ENCODE peak calls at places on chromosome 1, in four cellular contexts. One of them, this sample, is unnamed.

GRCh38 chr1:159856576-159856975 is 5.9 kb downstream of the VSIG8 start:
- DNase-seq in NCI-H1092: no peak
- DNase-seq in stimulated activated CD4-positive, alpha-beta T cell treated with anti-CD3 and anti-CD28 coated beads, Interleukin-1b, Interleukin-23, amount 100 ng/mL, for 4 hours: no peak
- DNase-seq in H54: no peak
- DNase-seq in this sample: no peak

GRCh38 chr1:182157187-182157586 is 95.7 kb upstream of the ZNF648 start:
- DNase-seq in NCI-H1092: no peak
- DNase-seq in stimulated activated CD4-positive, alpha-beta T cell treated with anti-CD3 and anti-CD28 coated beads, Interleukin-1b, Interleukin-23, amount 100 ng/mL, for 4 hours: no peak
- DNase-seq in H54: no peak
- DNase-seq in this sample: no peak

GRCh38 chr1:218426343-218426657 is 81.2 kb downstream of the TGFB2 start:
- DNase-seq in NCI-H1092: no peak
- DNase-seq in stimulated activated CD4-positive, alpha-beta T cell treated with anti-CD3 and anti-CD28 coated beads, Interleukin-1b, Interleukin-23, amount 100 ng/mL, for 4 hours: no peak
- DNase-seq in H54: no peak
- DNase-seq in this sample: peak

GRCh38 chr1:2866415-2867086 is 65.1 kb upstream of the TTC34 start:
- DNase-seq in NCI-H1092: no peak
- DNase-seq in stimulated activated CD4-positive, alpha-beta T cell treated with anti-CD3 and anti-CD28 coated beads, Interleukin-1b, Interleukin-23, amount 100 ng/mL, for 4 hours: no peak
- DNase-seq in H54: no peak
- DNase-seq in this sample: no peak

GRCh38 chr1:19885821-19886220 is 3.6 kb downstream of the OTUD3 start:
- DNase-seq in NCI-H1092: no peak
- DNase-seq in stimulated activated CD4-positive, alpha-beta T cell treated with anti-CD3 and anti-CD28 coated beads, Interleukin-1b, Interleukin-23, amount 100 ng/mL, for 4 hours: no peak
- DNase-seq in H54: no peak
- DNase-seq in this sample: no peak

GRCh38 chr1:29640428-29640785 is 404.1 kb downstream of the PTPRU start:
- DNase-seq in NCI-H1092: no peak
- DNase-seq in stimulated activated CD4-positive, alpha-beta T cell treated with anti-CD3 and anti-CD28 coated beads, Interleukin-1b, Interleukin-23, amount 100 ng/mL, for 4 hours: no peak
- DNase-seq in H54: no peak
- DNase-seq in this sample: peak

GRCh38 chr1:55272994-55273393 is 57.8 kb upstream of the USP24 start:
- DNase-seq in NCI-H1092: no peak
- DNase-seq in stimulated activated CD4-positive, alpha-beta T cell treated with anti-CD3 and anti-CD28 coated beads, Interleukin-1b, Interleukin-23, amount 100 ng/mL, for 4 hours: no peak
- DNase-seq in H54: no peak
- DNase-seq in this sample: no peak

GRCh38 chr1:51754666-51755065 is 123.9 kb downstream of the NRDC start:
- DNase-seq in NCI-H1092: no peak
- DNase-seq in stimulated activated CD4-positive, alpha-beta T cell treated with anti-CD3 and anti-CD28 coated beads, Interleukin-1b, Interleukin-23, amount 100 ng/mL, for 4 hours: no peak
- DNase-seq in H54: no peak
- DNase-seq in this sample: no peak

GRCh38 chr1:163372576-163372975 is 50.8 kb downstream of the NUF2 start:
- DNase-seq in NCI-H1092: no peak
- DNase-seq in stimulated activated CD4-positive, alpha-beta T cell treated with anti-CD3 and anti-CD28 coated beads, Interleukin-1b, Interleukin-23, amount 100 ng/mL, for 4 hours: no peak
- DNase-seq in H54: no peak
- DNase-seq in this sample: no peak

GRCh38 chr1:230208619-230209261 is 141.7 kb downstream of the GALNT2 start:
- DNase-seq in NCI-H1092: no peak
- DNase-seq in stimulated activated CD4-positive, alpha-beta T cell treated with anti-CD3 and anti-CD28 coated beads, Interleukin-1b, Interleukin-23, amount 100 ng/mL, for 4 hours: no peak
- DNase-seq in H54: no peak
- DNase-seq in this sample: no peak

GRCh38 chr1:178501705-178502329 is 5.1 kb upstream of the CLEC20A start:
- DNase-seq in NCI-H1092: peak
- DNase-seq in stimulated activated CD4-positive, alpha-beta T cell treated with anti-CD3 and anti-CD28 coated beads, Interleukin-1b, Interleukin-23, amount 100 ng/mL, for 4 hours: peak
- DNase-seq in H54: peak
- DNase-seq in this sample: peak

GRCh38 chr1:56331892-56332567 is 247.3 kb downstream of the PLPP3 start:
- DNase-seq in NCI-H1092: no peak
- DNase-seq in stimulated activated CD4-positive, alpha-beta T cell treated with anti-CD3 and anti-CD28 coated beads, Interleukin-1b, Interleukin-23, amount 100 ng/mL, for 4 hours: no peak
- DNase-seq in H54: peak
- DNase-seq in this sample: peak

GRCh38 chr1:244439391-244440032 is 12.2 kb downstream of the ADSS2 start:
- DNase-seq in NCI-H1092: no peak
- DNase-seq in stimulated activated CD4-positive, alpha-beta T cell treated with anti-CD3 and anti-CD28 coated beads, Interleukin-1b, Interleukin-23, amount 100 ng/mL, for 4 hours: no peak
- DNase-seq in H54: no peak
- DNase-seq in this sample: no peak

GRCh38 chr1:223358826-223359225 is 5.2 kb downstream of the SUSD4 start:
- DNase-seq in NCI-H1092: no peak
- DNase-seq in stimulated activated CD4-positive, alpha-beta T cell treated with anti-CD3 and anti-CD28 coated beads, Interleukin-1b, Interleukin-23, amount 100 ng/mL, for 4 hours: no peak
- DNase-seq in H54: no peak
- DNase-seq in this sample: no peak

GRCh38 chr1:203327684-203328457 is 22.6 kb downstream of the BTG2 start:
- DNase-seq in NCI-H1092: peak
- DNase-seq in stimulated activated CD4-positive, alpha-beta T cell treated with anti-CD3 and anti-CD28 coated beads, Interleukin-1b, Interleukin-23, amount 100 ng/mL, for 4 hours: no peak
- DNase-seq in H54: no peak
- DNase-seq in this sample: peak

GRCh38 chr1:172932981-172933380 is 117.8 kb downstream of the TNFSF18 start:
- DNase-seq in NCI-H1092: no peak
- DNase-seq in stimulated activated CD4-positive, alpha-beta T cell treated with anti-CD3 and anti-CD28 coated beads, Interleukin-1b, Interleukin-23, amount 100 ng/mL, for 4 hours: no peak
- DNase-seq in H54: no peak
- DNase-seq in this sample: no peak

GRCh38 chr1:9068971-9069323 is 488 bp downstream of the SLC2A5 start:
- DNase-seq in NCI-H1092: no peak
- DNase-seq in stimulated activated CD4-positive, alpha-beta T cell treated with anti-CD3 and anti-CD28 coated beads, Interleukin-1b, Interleukin-23, amount 100 ng/mL, for 4 hours: no peak
- DNase-seq in H54: no peak
- DNase-seq in this sample: no peak

GRCh38 chr1:39676951-39677350 is 5.0 kb upstream of the NT5C1A start:
- DNase-seq in NCI-H1092: no peak
- DNase-seq in stimulated activated CD4-positive, alpha-beta T cell treated with anti-CD3 and anti-CD28 coated beads, Interleukin-1b, Interleukin-23, amount 100 ng/mL, for 4 hours: no peak
- DNase-seq in H54: peak
- DNase-seq in this sample: no peak

GRCh38 chr1:116122955-116123757 is 12.0 kb downstream of the MAB21L3 start:
- DNase-seq in NCI-H1092: no peak
- DNase-seq in stimulated activated CD4-positive, alpha-beta T cell treated with anti-CD3 and anti-CD28 coated beads, Interleukin-1b, Interleukin-23, amount 100 ng/mL, for 4 hours: no peak
- DNase-seq in H54: peak
- DNase-seq in this sample: no peak

GRCh38 chr1:53449026-53449425 is 10.2 kb upstream of the DMRTB1 start:
- DNase-seq in NCI-H1092: no peak
- DNase-seq in stimulated activated CD4-positive, alpha-beta T cell treated with anti-CD3 and anti-CD28 coated beads, Interleukin-1b, Interleukin-23, amount 100 ng/mL, for 4 hours: no peak
- DNase-seq in H54: peak
- DNase-seq in this sample: no peak

GRCh38 chr1:42852608-42852980 is 6.2 kb downstream of the ZNF691 start:
- DNase-seq in NCI-H1092: no peak
- DNase-seq in stimulated activated CD4-positive, alpha-beta T cell treated with anti-CD3 and anti-CD28 coated beads, Interleukin-1b, Interleukin-23, amount 100 ng/mL, for 4 hours: no peak
- DNase-seq in H54: no peak
- DNase-seq in this sample: no peak

GRCh38 chr1:233087001-233087881 is 136.8 kb downstream of the NTPCR start:
- DNase-seq in NCI-H1092: no peak
- DNase-seq in stimulated activated CD4-positive, alpha-beta T cell treated with anti-CD3 and anti-CD28 coated beads, Interleukin-1b, Interleukin-23, amount 100 ng/mL, for 4 hours: no peak
- DNase-seq in H54: no peak
- DNase-seq in this sample: no peak